ENCODE peak calls at places on chromosomes 5 and 9, in five cellular contexts. K, F, H, G and L are unnamed samples.

GRCh38 chr5:174287761-174288160 is 242.3 kb downstream of the NSG2 start:
- DNase-seq in K (no peak), F (no peak), H (no peak), G (no peak), L (no peak)

GRCh38 chr5:43699910-43700309 is 96.9 kb downstream of the NNT start:
- DNase-seq in K (no peak), F (no peak), H (no peak), G (no peak), L (no peak)

GRCh38 chr9:129712595-129713524 is 40.0 kb downstream of the PTGES start:
- DNase-seq in K (peak; percentile 69), F (no peak), H (peak; percentile 70), G (no peak), L (peak; percentile 41)

GRCh38 chr5:139655727-139656271 is 7.7 kb downstream of the CXXC5 start:
- DNase-seq in K (no peak), F (peak; percentile 80), H (no peak), G (no peak), L (no peak)

GRCh38 chr5:93583799-93584530 is 943 bp downstream of the NR2F1 start:
- DNase-seq in K (peak; percentile 65), F (peak; percentile 88), H (no peak), G (no peak), L (no peak)

GRCh38 chr5:87752362-87752761 is 339.6 kb upstream of the CCNH start:
- DNase-seq in K (no peak), F (no peak), H (peak; percentile 52), G (no peak), L (no peak)

GRCh38 chr9:127918201-127919107 is 1.6 kb upstream of the ST6GALNAC4 start:
- DNase-seq in K (no peak), F (no peak), H (no peak), G (no peak), L (no peak)

GRCh38 chr9:98121096-98121495 is 2.1 kb upstream of the TRIM14 start:
- DNase-seq in K (peak; percentile 44), F (no peak), H (no peak), G (no peak), L (no peak)

GRCh38 chr9:121573717-121574485 is 74.3 kb upstream of the GGTA1 start:
- DNase-seq in K (no peak), F (no peak), H (no peak), G (no peak), L (no peak)

GRCh38 chr5:180799902-180800801 is 2.5 kb downstream of the MGAT1 start:
- DNase-seq in K (no peak), F (no peak), H (peak; percentile 88), G (no peak), L (peak; percentile 53)

GRCh38 chr9:4922730-4923129 is 62.3 kb upstream of the JAK2 start:
- DNase-seq in K (no peak), F (no peak), H (no peak), G (no peak), L (no peak)

GRCh38 chr9:109956811-109957440 is 176.9 kb downstream of the PALM2AKAP2 start:
- DNase-seq in K (peak; percentile 41), F (no peak), H (no peak), G (no peak), L (peak; percentile 43)

GRCh38 chr5:102753889-102754498 is 1.1 kb upstream of the PAM start:
- DNase-seq in K (no peak), F (peak; percentile 74), H (no peak), G (no peak), L (no peak)

GRCh38 chr9:118236625-118237024 is 532.4 kb downstream of the TLR4 start:
- DNase-seq in K (no peak), F (no peak), H (no peak), G (no peak), L (no peak)

GRCh38 chr5:17219006-17219422 is 1.6 kb downstream of the BASP1 start:
- DNase-seq in K (peak; percentile 80), F (peak; percentile 84), H (no peak), G (no peak), L (no peak)

GRCh38 chr5:39355324-39355723 is 9.0 kb downstream of the C9 start:
- DNase-seq in K (peak; percentile 48), F (no peak), H (no peak), G (no peak), L (no peak)

GRCh38 chr9:7209990-7210389 is 452.2 kb downstream of the KDM4C start:
- DNase-seq in K (peak; percentile 36), F (no peak), H (no peak), G (no peak), L (no peak)

GRCh38 chr5:2889946-2890475 is 138.5 kb upstream of the IRX2 start:
- DNase-seq in K (no peak), F (no peak), H (no peak), G (no peak), L (no peak)

GRCh38 chr5:177194278-177194677 is 60.7 kb downstream of the NSD1 start:
- DNase-seq in K (peak; percentile 34), F (no peak), H (peak; percentile 95), G (no peak), L (peak; percentile 66)

DNA sequence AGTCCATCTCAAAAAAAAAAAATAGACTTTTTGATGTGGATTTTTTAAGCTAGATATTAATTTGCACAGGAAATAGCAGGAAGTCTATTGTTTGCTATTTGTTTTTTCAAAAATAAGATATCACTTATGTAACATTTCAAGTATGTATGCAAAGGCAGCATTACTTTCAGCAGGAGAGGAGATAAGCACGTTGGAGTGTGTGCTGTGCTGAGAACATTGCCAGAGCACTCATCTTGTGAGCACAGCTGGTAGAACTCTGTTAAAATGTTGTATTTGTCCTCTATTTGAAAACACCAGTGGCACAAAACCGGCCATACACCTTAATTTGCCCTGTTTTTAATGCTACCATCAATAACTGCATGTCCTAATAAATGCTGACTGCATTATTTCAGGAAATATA is 1061.9 kb upstream of the CDH18 start:
- DNase-seq in K (no peak), F (no peak), H (no peak), G (no peak), L (no peak)
- H3K27ac ChIP-seq in K (no peak overlapping the region), F (no peak overlapping the region), H (no peak overlapping the region), G (no peak overlapping the region), L (no peak overlapping the region)

GRCh38 chr5:7762267-7762666 is 88.7 kb downstream of the CFAP90 start:
- DNase-seq in K (no peak), F (no peak), H (no peak), G (no peak), L (no peak)
- TF ChIP-seq CTCF in K (no peak), F (no peak), H (no peak), G (no peak), L (no peak)

DNA sequence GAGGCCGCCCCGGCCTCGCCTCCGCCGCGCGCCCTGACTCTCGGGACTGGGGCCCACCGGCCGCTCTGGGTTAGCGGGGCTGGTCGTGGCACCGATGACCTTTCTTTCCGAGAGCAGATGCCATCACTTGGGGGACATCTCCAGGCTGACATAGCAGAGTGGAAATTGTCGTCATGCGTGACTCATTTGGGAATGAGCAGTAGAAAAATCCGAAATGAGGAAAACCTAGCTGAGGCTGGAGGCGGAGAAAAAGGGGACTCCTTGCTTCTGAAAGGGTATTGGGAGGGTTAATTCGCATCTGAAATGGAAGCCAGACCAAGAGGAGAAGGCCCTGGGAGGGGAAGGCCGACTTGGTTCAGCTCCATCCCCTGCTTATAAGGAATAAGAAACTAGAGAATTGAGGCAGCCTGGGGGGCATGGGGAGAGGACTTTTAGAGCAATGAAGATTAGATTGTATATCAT is 391 bp upstream of the ELOVL7 start:
- DNase-seq in K (peak; percentile 20), F (no peak), H (peak; percentile 16), G (no peak), L (no peak)
- H3K27me3 ChIP-seq in K (peaks cover 81% of the 10 kb centered on the region), F (peaks cover 31% of the 10 kb centered on the region), H (peaks cover 35% of the 10 kb centered on the region), G (peaks cover 7% of the 10 kb centered on the region), L (peaks cover 34% of the 10 kb centered on the region)

GRCh38 chr5:14209222-14209822 is 66.2 kb downstream of the TRIO start:
- DNase-seq in K (no peak), F (no peak), H (no peak), G (no peak), L (no peak)

GRCh38 chr5:14204011-14204670 is 61.0 kb downstream of the TRIO start:
- DNase-seq in K (no peak), F (no peak), H (no peak), G (no peak), L (no peak)

GRCh38 chr5:14204785-14205321 is 61.7 kb downstream of the TRIO start:
- DNase-seq in K (peak; percentile 65), F (peak; percentile 82), H (peak; percentile 85), G (no peak), L (no peak)

GRCh38 chr5:14208071-14209021 is 65.2 kb downstream of the TRIO start:
- DNase-seq in K (no peak), F (no peak), H (peak; percentile 91), G (no peak), L (peak; percentile 80)

GRCh38 chr5:14206028-14206725 is 63.0 kb downstream of the TRIO start:
- DNase-seq in K (no peak), F (no peak), H (peak; percentile 68), G (no peak), L (no peak)
- H3K27ac ChIP-seq in K (no peak overlapping the region), F (peak overlapping the region; percentile 39), H (peak overlapping the region; percentile 90), G (no peak overlapping the region), L (peak overlapping the region; percentile 74)

GRCh38 chr9:35705372-35705771 is 15.6 kb upstream of the TPM2 start:
- DNase-seq in K (no peak), F (no peak), H (no peak), G (no peak), L (no peak)

GRCh38 chr9:35705836-35706430 is 16.2 kb upstream of the TPM2 start:
- DNase-seq in K (no peak), F (no peak), H (no peak), G (no peak), L (no peak)

GRCh38 chr9:35706951-35707350 is 17.2 kb upstream of the TPM2 start:
- DNase-seq in K (no peak), F (no peak), H (no peak), G (no peak), L (no peak)

GRCh38 chr9:35710818-35711500 is 21.0 kb downstream of the TLN1 start:
- DNase-seq in K (no peak), F (no peak), H (no peak), G (no peak), L (no peak)

DNA sequence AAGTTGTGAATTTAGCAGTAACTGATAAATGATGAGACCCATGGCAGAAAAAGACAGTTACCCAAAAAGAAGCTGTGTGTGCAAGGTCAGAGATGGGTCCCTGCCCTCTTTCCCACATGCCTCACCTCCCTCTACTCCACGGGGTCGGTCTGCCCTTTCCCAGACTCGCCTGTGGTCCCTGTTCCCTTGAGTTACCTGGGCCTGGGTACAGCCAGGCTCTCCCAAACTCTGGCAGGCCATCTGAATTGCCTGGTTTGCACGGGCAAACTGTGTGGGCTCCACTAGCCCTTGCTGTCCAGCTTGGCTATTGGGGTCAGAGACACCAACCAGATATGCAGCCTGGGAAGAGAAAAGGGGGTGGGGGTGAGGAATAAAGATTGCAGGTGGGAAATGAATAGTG is 18.4 kb upstream of the TPM2 start:
- DNase-seq in K (no peak), F (no peak), H (no peak), G (no peak), L (no peak)
- TF ChIP-seq CTCF in K (no peak), F (no peak), H (no peak), G (no peak), L (no peak)

DNA sequence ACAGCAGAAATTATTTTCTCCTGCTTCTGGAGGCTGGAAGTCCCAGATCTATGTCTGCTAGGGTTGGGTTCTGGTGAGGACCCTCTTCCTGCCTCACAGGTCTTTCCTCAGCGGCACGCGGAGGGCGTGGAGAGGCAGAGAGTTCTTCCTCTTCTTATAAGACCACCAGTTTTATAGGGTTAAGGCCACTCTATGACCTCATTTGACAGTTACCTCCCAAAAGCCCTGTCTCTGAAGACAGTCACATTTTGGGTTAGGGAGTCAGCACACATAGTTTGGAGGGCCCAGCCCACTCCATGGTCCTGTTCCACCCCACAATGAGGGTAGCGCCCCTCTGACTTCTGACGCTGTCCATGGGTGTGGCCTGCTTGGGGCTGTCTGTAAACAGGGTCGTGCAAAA is 46.7 kb downstream of the TRIP13 start:
- DNase-seq in K (no peak), F (no peak), H (no peak), G (no peak), L (no peak)
- H3K27me3 ChIP-seq in K (no peaks in the 10 kb centered on the region), F (no peaks in the 10 kb centered on the region), H (peaks cover 60% of the 10 kb centered on the region), G (no peaks in the 10 kb centered on the region), L (peaks cover 36% of the 10 kb centered on the region)